ENCODE peak calls at places on chromosomes 1 and 21, in four cellular contexts. One of them, this sample, is unnamed.

GRCh38 chr1:100896481-100896982 is 642 bp downstream of the SLC30A7 start:
- DNase-seq in HCT116: peak
- DNase-seq in GM23338: peak
- DNase-seq in neural progenitor cell: peak
- DNase-seq in this sample: peak

GRCh38 chr1:162722036-162722435 is 68.5 kb upstream of the HSD17B7 start:
- DNase-seq in neural progenitor cell: no peak
- DNase-seq in GM23338: no peak
- DNase-seq in HCT116: no peak
- DNase-seq in this sample: no peak

GRCh38 chr1:109986054-109986444 is 1.5 kb downstream of the AHCYL1 start:
- DNase-seq in neural progenitor cell: peak
- DNase-seq in GM23338: peak
- DNase-seq in HCT116: no peak
- DNase-seq in this sample: no peak

GRCh38 chr21:46500224-46500861 is 41.7 kb downstream of the DIP2A start:
- DNase-seq in HCT116: no peak
- DNase-seq in GM23338: no peak
- DNase-seq in neural progenitor cell: no peak
- DNase-seq in this sample: peak

GRCh38 chr1:165856606-165857005 is 29.2 kb downstream of the UCK2 start:
- DNase-seq in GM23338: no peak
- DNase-seq in HCT116: no peak
- DNase-seq in neural progenitor cell: no peak
- DNase-seq in this sample: no peak

GRCh38 chr1:58652351-58653184 is 47.3 kb downstream of the MYSM1 start:
- DNase-seq in HCT116: peak
- DNase-seq in neural progenitor cell: peak
- DNase-seq in GM23338: peak
- DNase-seq in this sample: peak

GRCh38 chr1:20487236-20487590 is 1.2 kb upstream of the CAMK2N1 start:
- DNase-seq in GM23338: peak
- DNase-seq in HCT116: no peak
- DNase-seq in neural progenitor cell: peak
- DNase-seq in this sample: no peak

GRCh38 chr1:229874609-229875008 is 192.4 kb upstream of the GALNT2 start:
- DNase-seq in HCT116: no peak
- DNase-seq in neural progenitor cell: no peak
- DNase-seq in GM23338: no peak
- DNase-seq in this sample: no peak

GRCh38 chr1:43121251-43121650 is 50.8 kb downstream of the EBNA1BP2 start:
- DNase-seq in GM23338: no peak
- DNase-seq in HCT116: no peak
- DNase-seq in neural progenitor cell: no peak
- DNase-seq in this sample: no peak

GRCh38 chr1:175193339-175193950 is 869 bp upstream of the KIAA0040 start:
- DNase-seq in GM23338: peak
- DNase-seq in neural progenitor cell: no peak
- DNase-seq in HCT116: no peak
- DNase-seq in this sample: peak

GRCh38 chr1:244114895-244115294 is 63.8 kb downstream of the ZBTB18 start:
- DNase-seq in neural progenitor cell: no peak
- DNase-seq in GM23338: no peak
- DNase-seq in HCT116: no peak
- DNase-seq in this sample: no peak

GRCh38 chr1:244116946-244117345 is 65.9 kb downstream of the ZBTB18 start:
- DNase-seq in GM23338: no peak
- DNase-seq in HCT116: no peak
- DNase-seq in neural progenitor cell: no peak
- DNase-seq in this sample: no peak

GRCh38 chr1:244113532-244114320 is 62.6 kb downstream of the ZBTB18 start:
- DNase-seq in HCT116: no peak
- DNase-seq in GM23338: no peak
- DNase-seq in neural progenitor cell: no peak
- DNase-seq in this sample: no peak

GRCh38 chr1:244112646-244113045 is 61.6 kb downstream of the ZBTB18 start:
- DNase-seq in HCT116: no peak
- DNase-seq in neural progenitor cell: no peak
- DNase-seq in GM23338: no peak
- DNase-seq in this sample: no peak

GRCh38 chr1:244118087-244118761 is 67.1 kb downstream of the ZBTB18 start:
- DNase-seq in GM23338: no peak
- DNase-seq in neural progenitor cell: no peak
- DNase-seq in HCT116: no peak
- DNase-seq in this sample: no peak
- H2AFZ ChIP-seq in GM23338: peak
- H2AFZ ChIP-seq in neural progenitor cell: no peak
- H2AFZ ChIP-seq in HCT116: no peak
- H2AFZ ChIP-seq in this sample: no peak

GRCh38 chr1:236084386-236084730 is 19.5 kb upstream of the NID1 start:
- DNase-seq in neural progenitor cell: no peak
- DNase-seq in HCT116: no peak
- DNase-seq in GM23338: no peak
- DNase-seq in this sample: no peak

GRCh38 chr1:236083650-236084385 is 18.9 kb upstream of the NID1 start:
- DNase-seq in HCT116: no peak
- DNase-seq in GM23338: no peak
- DNase-seq in neural progenitor cell: no peak
- DNase-seq in this sample: no peak

GRCh38 chr1:236085545-236086159 is 20.8 kb upstream of the NID1 start:
- DNase-seq in neural progenitor cell: no peak
- DNase-seq in HCT116: no peak
- DNase-seq in GM23338: no peak
- DNase-seq in this sample: no peak

GRCh38 chr1:236089046-236089773 is 24.3 kb upstream of the NID1 start:
- DNase-seq in HCT116: no peak
- DNase-seq in neural progenitor cell: no peak
- DNase-seq in GM23338: no peak
- DNase-seq in this sample: no peak

DNA sequence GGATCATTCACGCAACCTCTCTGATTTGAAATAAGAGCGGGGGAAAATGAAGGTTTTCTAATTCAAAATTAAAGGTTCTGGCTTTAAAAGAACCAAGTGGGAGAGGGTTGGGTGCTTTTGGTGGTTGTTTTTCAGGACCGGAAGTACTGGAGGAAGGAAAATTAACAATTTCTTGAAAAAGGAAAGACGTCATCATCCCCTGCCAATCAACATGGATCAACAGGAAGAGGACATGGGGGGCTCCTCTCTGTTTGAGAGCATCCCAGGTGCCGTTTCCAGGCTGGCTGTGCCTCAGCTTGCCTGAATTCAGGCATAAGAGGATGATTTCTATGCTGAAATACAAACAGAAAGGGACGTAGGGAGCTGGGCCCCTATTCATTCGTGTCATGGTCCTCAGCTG is 21.6 kb upstream of the NID1 start:
- DNase-seq in GM23338: no peak
- DNase-seq in neural progenitor cell: no peak
- DNase-seq in HCT116: no peak
- DNase-seq in this sample: no peak
- H2AFZ ChIP-seq in GM23338: no peak
- H2AFZ ChIP-seq in neural progenitor cell: no peak
- H2AFZ ChIP-seq in HCT116: no peak
- H2AFZ ChIP-seq in this sample: no peak

GRCh38 chr21:44927587-44928461 is 7.1 kb upstream of the ITGB2 start:
- DNase-seq in GM23338: no peak
- DNase-seq in HCT116: no peak
- DNase-seq in neural progenitor cell: no peak
- DNase-seq in this sample: no peak

GRCh38 chr21:44925027-44925755 is 4.5 kb upstream of the ITGB2 start:
- DNase-seq in GM23338: no peak
- DNase-seq in HCT116: no peak
- DNase-seq in neural progenitor cell: no peak
- DNase-seq in this sample: no peak

GRCh38 chr21:44924611-44925010 is 3.9 kb upstream of the ITGB2 start:
- DNase-seq in GM23338: no peak
- DNase-seq in HCT116: no peak
- DNase-seq in neural progenitor cell: no peak
- DNase-seq in this sample: no peak

GRCh38 chr21:44927259-44927586 is 6.5 kb upstream of the ITGB2 start:
- DNase-seq in GM23338: no peak
- DNase-seq in HCT116: no peak
- DNase-seq in neural progenitor cell: no peak
- DNase-seq in this sample: no peak

GRCh38 chr21:44926364-44927101 is 5.8 kb upstream of the ITGB2 start:
- DNase-seq in GM23338: no peak
- DNase-seq in HCT116: no peak
- DNase-seq in neural progenitor cell: no peak
- DNase-seq in this sample: no peak
- H2AFZ ChIP-seq in GM23338: peak
- H2AFZ ChIP-seq in HCT116: no peak
- H2AFZ ChIP-seq in neural progenitor cell: no peak
- H2AFZ ChIP-seq in this sample: no peak

DNA sequence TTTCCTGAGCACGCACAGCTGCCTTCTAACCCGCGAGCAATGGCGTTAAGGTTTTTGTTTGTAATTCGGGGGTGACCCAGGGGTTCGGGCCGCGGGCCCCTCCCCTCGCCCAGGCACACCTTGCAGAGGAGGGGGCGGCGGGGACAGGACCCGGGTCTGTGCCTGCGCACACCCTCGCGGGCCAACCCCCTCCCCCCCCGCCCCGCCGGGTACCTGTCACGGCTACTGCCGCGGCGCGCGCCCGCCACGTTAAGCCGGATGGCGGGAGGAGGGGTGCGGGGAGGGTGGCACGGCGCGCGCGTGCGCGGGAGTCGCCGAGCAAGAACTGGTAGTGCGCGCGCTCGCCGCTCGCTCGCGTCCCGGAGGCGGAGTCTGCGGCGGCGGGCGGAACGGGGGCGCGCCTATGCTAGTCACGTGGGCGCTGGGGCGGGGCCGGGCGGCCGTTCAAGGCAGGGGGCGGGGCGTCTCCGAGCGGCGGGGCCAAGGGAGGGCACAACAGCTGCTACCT is at the start of gene TPTE:
- DNase-seq in neural progenitor cell: no peak
- DNase-seq in HCT116: no peak
- DNase-seq in GM23338: no peak
- DNase-seq in this sample: no peak
- H2AFZ ChIP-seq in neural progenitor cell: no peak
- H2AFZ ChIP-seq in HCT116: no peak
- H2AFZ ChIP-seq in GM23338: no peak
- H2AFZ ChIP-seq in this sample: no peak

GRCh38 chr1:94846286-94846685 is 26.1 kb downstream of the SLC44A3 start:
- DNase-seq in HCT116: no peak
- DNase-seq in neural progenitor cell: peak
- DNase-seq in GM23338: no peak
- DNase-seq in this sample: no peak
- H2AFZ ChIP-seq in HCT116: no peak
- H2AFZ ChIP-seq in neural progenitor cell: no peak
- H2AFZ ChIP-seq in GM23338: no peak
- H2AFZ ChIP-seq in this sample: no peak

DNA sequence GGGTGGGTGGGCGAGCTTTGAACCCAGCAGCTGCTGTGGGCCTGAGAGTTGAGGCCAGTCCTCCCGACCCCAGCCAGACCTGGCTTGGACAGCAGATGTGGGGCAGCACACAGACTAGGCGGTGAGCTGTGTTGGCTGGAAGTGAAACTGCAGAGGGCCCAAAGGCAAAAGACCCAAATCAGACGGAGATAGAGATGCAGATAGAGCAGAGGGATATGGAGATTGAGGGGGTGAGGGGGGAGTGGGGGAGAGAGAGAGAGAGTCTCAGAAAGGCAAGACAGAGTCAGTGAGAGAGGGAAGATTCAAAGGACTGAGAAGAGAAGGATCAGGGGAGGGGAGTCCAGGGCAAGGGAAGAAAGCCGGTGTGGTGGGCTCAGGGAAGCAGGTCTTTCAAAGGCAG is 17.0 kb upstream of the POU3F1 start:
- DNase-seq in GM23338: peak
- DNase-seq in HCT116: no peak
- DNase-seq in neural progenitor cell: no peak
- DNase-seq in this sample: no peak
- H2AFZ ChIP-seq in GM23338: no peak
- H2AFZ ChIP-seq in HCT116: no peak
- H2AFZ ChIP-seq in neural progenitor cell: peak
- H2AFZ ChIP-seq in this sample: no peak

GRCh38 chr1:203323587-203323986 is 18.3 kb downstream of the BTG2 start:
- DNase-seq in HCT116: no peak
- DNase-seq in neural progenitor cell: no peak
- DNase-seq in GM23338: no peak
- DNase-seq in this sample: no peak
- H2AFZ ChIP-seq in HCT116: no peak
- H2AFZ ChIP-seq in neural progenitor cell: no peak
- H2AFZ ChIP-seq in GM23338: no peak
- H2AFZ ChIP-seq in this sample: peak

GRCh38 chr1:111955755-111956154 is 33.7 kb downstream of the KCND3 start:
- DNase-seq in HCT116: no peak
- DNase-seq in GM23338: no peak
- DNase-seq in neural progenitor cell: no peak
- DNase-seq in this sample: no peak
- H2AFZ ChIP-seq in HCT116: no peak
- H2AFZ ChIP-seq in GM23338: no peak
- H2AFZ ChIP-seq in neural progenitor cell: no peak
- H2AFZ ChIP-seq in this sample: no peak

DNA sequence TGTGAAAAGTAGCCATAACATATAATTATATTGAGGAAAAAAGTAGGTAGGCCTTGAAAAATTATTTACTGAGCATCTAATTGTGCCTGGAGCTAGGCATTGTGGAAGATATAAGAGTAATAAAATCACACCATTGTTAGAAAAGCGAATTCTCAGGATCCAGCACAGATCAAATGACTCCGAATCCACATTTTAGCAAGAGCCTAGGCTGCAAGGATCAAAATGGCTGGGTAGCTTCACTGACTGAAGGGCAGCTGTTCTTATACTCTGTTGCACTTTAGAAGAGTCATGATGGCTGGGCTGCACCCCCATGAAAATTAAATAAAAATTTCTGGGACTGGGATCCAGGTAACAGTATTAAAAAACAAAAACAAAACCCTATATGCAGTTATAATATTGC is 67.6 kb upstream of the HMCN1 start:
- DNase-seq in GM23338: peak
- DNase-seq in neural progenitor cell: no peak
- DNase-seq in HCT116: no peak
- DNase-seq in this sample: no peak
- H2AFZ ChIP-seq in GM23338: peak
- H2AFZ ChIP-seq in neural progenitor cell: peak
- H2AFZ ChIP-seq in HCT116: no peak
- H2AFZ ChIP-seq in this sample: no peak

This sample was measured in MM.1S.